ENCODE peak calls at places on chromosomes 11 and 22, in five cellular contexts. U is GM04504, G is activated gamma-delta T cell treated with Interleukin-2 at 50 U/mL for 16 hours, R is endothelial cell, B is fibroblast of lung. K is an unnamed sample.

GRCh38 chr11:133355095-133355494 is 177.2 kb downstream of the OPCML start:
- DNase-seq in U (no peak), G (no peak), R (no peak), B (no peak), K (no peak)

GRCh38 chr11:3178349-3178748 is 13.2 kb upstream of the OSBPL5 start:
- DNase-seq in U (no peak), G (no peak), R (no peak), B (no peak), K (no peak)

GRCh38 chr11:6637871-6638270 is 17.7 kb downstream of the DCHS1 start:
- DNase-seq in U (peak; percentile 98), G (no peak), R (no peak), B (peak; percentile 50), K (no peak)

GRCh38 chr11:65427691-65428577 is 5.3 kb downstream of the NEAT1 start:
- DNase-seq in U (peak; percentile 78), G (no peak), R (no peak), B (peak; percentile 78), K (no peak)

GRCh38 chr11:131688056-131688693 is 317.8 kb downstream of the NTM start:
- DNase-seq in U (no peak), G (no peak), R (peak; percentile 84), B (peak; percentile 48), K (no peak)

GRCh38 chr11:11265994-11266606 is 87.0 kb downstream of the CSNK2A3 start:
- DNase-seq in U (no peak), G (peak; percentile 33), R (peak; percentile 68), B (no peak), K (peak; percentile 49)

GRCh38 chr11:120432056-120433018 is 79.2 kb upstream of the GRIK4 start:
- DNase-seq in U (peak; percentile 96), G (no peak), R (no peak), B (peak; percentile 99), K (no peak)

GRCh38 chr11:2591805-2592204 is 108.0 kb downstream of the KCNQ1OT1 start:
- DNase-seq in U (no peak), G (no peak), R (no peak), B (no peak), K (no peak)

GRCh38 chr11:65112226-65112550 is 516 bp downstream of the TM7SF2 start:
- DNase-seq in U (no peak), G (peak; percentile 17), R (no peak), B (no peak), K (no peak)

GRCh38 chr22:40250608-40251007 is 72.9 kb downstream of the TNRC6B start:
- DNase-seq in U (no peak), G (no peak), R (no peak), B (no peak), K (no peak)

GRCh38 chr11:8930456-8931175 is 2.1 kb downstream of the C11orf16 start:
- DNase-seq in U (no peak), G (no peak), R (no peak), B (no peak), K (no peak)

GRCh38 chr22:36252754-36253522 is at the start of gene APOL1:
- DNase-seq in U (no peak), G (peak; percentile 37), R (no peak), B (peak; percentile 49), K (peak; percentile 38)

GRCh38 chr11:117061256-117061655 is 37.0 kb downstream of the SIK3 start:
- DNase-seq in U (no peak), G (no peak), R (no peak), B (no peak), K (no peak)

GRCh38 chr22:49551897-49552659 is 275.6 kb downstream of the BRD1 start:
- DNase-seq in U (no peak), G (no peak), R (no peak), B (no peak), K (no peak)

GRCh38 chr11:17770048-17770652 is 35.6 kb downstream of the KCNC1 start:
- DNase-seq in U (no peak), G (no peak), R (no peak), B (no peak), K (no peak)

GRCh38 chr22:32758866-32759385 is 42.6 kb upstream of the TIMP3 start:
- DNase-seq in U (no peak), G (no peak), R (no peak), B (no peak), K (no peak)

GRCh38 chr11:61598886-61599868 is 18.3 kb upstream of the SYT7 start:
- DNase-seq in U (no peak), G (no peak), R (no peak), B (peak; percentile 81), K (no peak)

GRCh38 chr11:107408762-107409200 is 48.8 kb downstream of the CWF19L2 start:
- DNase-seq in U (no peak), G (no peak), R (no peak), B (no peak), K (no peak)

GRCh38 chr11:132920391-132921095 is 611.8 kb downstream of the OPCML start:
- DNase-seq in U (no peak), G (no peak), R (no peak), B (no peak), K (no peak)

GRCh38 chr11:75673977-75674582 is 5.2 kb upstream of the MAP6 start:
- DNase-seq in U (no peak), G (no peak), R (no peak), B (peak; percentile 42), K (no peak)

GRCh38 chr11:81987829-81988472 is 745.7 kb downstream of the FAM181B start:
- DNase-seq in U (peak; percentile 3), G (no peak), R (no peak), B (peak; percentile 80), K (no peak)

GRCh38 chr22:44329179-44329796 is 16.5 kb upstream of the SHISAL1 start:
- DNase-seq in U (no peak), G (no peak), R (no peak), B (no peak), K (no peak)

GRCh38 chr11:93396356-93396755 is 65.8 kb downstream of the DEUP1 start:
- DNase-seq in U (no peak), G (no peak), R (no peak), B (no peak), K (no peak)

GRCh38 chr11:115944596-115944995 is 440.4 kb upstream of the CADM1 start:
- DNase-seq in U (no peak), G (no peak), R (no peak), B (no peak), K (no peak)

GRCh38 chr11:5618807-5619206 is 6.0 kb upstream of the TRIM34 start:
- DNase-seq in U (peak; percentile 50), G (no peak), R (no peak), B (peak; percentile 53), K (no peak)

GRCh38 chr11:19766810-19767209 is 54.2 kb downstream of the NAV2 start:
- DNase-seq in U (no peak), G (no peak), R (no peak), B (no peak), K (no peak)

K was measured in effector memory CD8-positive, alpha-beta T cell.